ENCODE peak calls at places on chromosome 17, in ten cellular contexts. R is ovary, X is esophagus muscularis mucosa, B is A549, P is breast epithelium, L is fibroblast of lung, K is left ventricle myocardium inferior, W is neuronal stem cell, U is heart left ventricle, Q is Caco-2. D is an unnamed sample.

GRCh38 chr17:1179635-1180433 is at the start of gene ABR:
- DNase-seq in R (peak; percentile 81), X (no peak), B (no peak), P (no peak), L (no peak), K (peak; percentile 55), W (peak; percentile 67), U (peak; percentile 65), Q (peak; percentile 49), D (no peak)

GRCh38 chr17:35486920-35487727 is 38.6 kb upstream of the SLFN13 start:
- DNase-seq in R (peak; percentile 51), X (no peak), B (no peak), P (peak; percentile 36), L (peak; percentile 79), K (peak; percentile 41), W (no peak), U (peak; percentile 75), Q (no peak), D (no peak)

GRCh38 chr17:81859906-81860755 is at the start of gene P4HB:
- DNase-seq in R (no peak), X (no peak), B (no peak), P (no peak), L (no peak), K (no peak), W (no peak), U (peak; percentile 44), Q (peak; percentile 46), D (no peak)

GRCh38 chr17:45341389-45342158 is 24.8 kb upstream of the MAP3K14 start:
- DNase-seq in R (no peak), X (no peak), B (peak; percentile 94), P (no peak), L (peak; percentile 90), K (peak; percentile 81), W (peak; percentile 41), U (peak; percentile 82), Q (peak; percentile 65), D (peak; percentile 84)

GRCh38 chr17:21275047-21275578 is 9.4 kb upstream of the MAP2K3 start:
- DNase-seq in R (peak; percentile 29), X (no peak), B (no peak), P (no peak), L (no peak), K (no peak), W (no peak), U (no peak), Q (no peak), D (no peak)

GRCh38 chr17:72538921-72539352 is 418.1 kb downstream of the SOX9 start:
- DNase-seq in R (no peak), X (no peak), B (no peak), P (no peak), L (peak; percentile 17), K (no peak), W (no peak), U (no peak), Q (no peak), D (no peak)

GRCh38 chr17:44898768-44899073 is 524 bp downstream of the EFTUD2 start:
- DNase-seq in R (no peak), X (no peak), B (no peak), P (no peak), L (peak; percentile 46), K (no peak), W (no peak), U (no peak), Q (no peak), D (no peak)

GRCh38 chr17:81418710-81419332 is 23.6 kb downstream of the BAHCC1 start:
- DNase-seq in R (peak; percentile 46), X (no peak), B (peak; percentile 84), P (no peak), L (peak; percentile 51), K (no peak), W (no peak), U (no peak), Q (no peak), D (no peak)

GRCh38 chr17:38701504-38702165 is 3.4 kb upstream of the MLLT6 start:
- DNase-seq in R (peak; percentile 50), X (no peak), B (peak; percentile 55), P (peak; percentile 29), L (peak; percentile 26), K (no peak), W (peak; percentile 42), U (peak; percentile 40), Q (no peak), D (no peak)

GRCh38 chr17:37261286-37261685 is 114.5 kb upstream of the C17orf78 start:
- DNase-seq in R (no peak), X (no peak), B (no peak), P (no peak), L (peak; percentile 80), K (no peak), W (no peak), U (no peak), Q (no peak), D (no peak)

GRCh38 chr17:4479340-4479981 is 19.2 kb upstream of the SPNS2 start:
- DNase-seq in R (no peak), X (no peak), B (no peak), P (no peak), L (no peak), K (no peak), W (no peak), U (no peak), Q (no peak), D (no peak)

GRCh38 chr17:49290690-49291326 is 60.2 kb upstream of the PHOSPHO1 start:
- DNase-seq in R (no peak), X (no peak), B (peak; percentile 44), P (no peak), L (peak; percentile 10), K (no peak), W (no peak), U (no peak), Q (peak; percentile 61), D (no peak)

DNA sequence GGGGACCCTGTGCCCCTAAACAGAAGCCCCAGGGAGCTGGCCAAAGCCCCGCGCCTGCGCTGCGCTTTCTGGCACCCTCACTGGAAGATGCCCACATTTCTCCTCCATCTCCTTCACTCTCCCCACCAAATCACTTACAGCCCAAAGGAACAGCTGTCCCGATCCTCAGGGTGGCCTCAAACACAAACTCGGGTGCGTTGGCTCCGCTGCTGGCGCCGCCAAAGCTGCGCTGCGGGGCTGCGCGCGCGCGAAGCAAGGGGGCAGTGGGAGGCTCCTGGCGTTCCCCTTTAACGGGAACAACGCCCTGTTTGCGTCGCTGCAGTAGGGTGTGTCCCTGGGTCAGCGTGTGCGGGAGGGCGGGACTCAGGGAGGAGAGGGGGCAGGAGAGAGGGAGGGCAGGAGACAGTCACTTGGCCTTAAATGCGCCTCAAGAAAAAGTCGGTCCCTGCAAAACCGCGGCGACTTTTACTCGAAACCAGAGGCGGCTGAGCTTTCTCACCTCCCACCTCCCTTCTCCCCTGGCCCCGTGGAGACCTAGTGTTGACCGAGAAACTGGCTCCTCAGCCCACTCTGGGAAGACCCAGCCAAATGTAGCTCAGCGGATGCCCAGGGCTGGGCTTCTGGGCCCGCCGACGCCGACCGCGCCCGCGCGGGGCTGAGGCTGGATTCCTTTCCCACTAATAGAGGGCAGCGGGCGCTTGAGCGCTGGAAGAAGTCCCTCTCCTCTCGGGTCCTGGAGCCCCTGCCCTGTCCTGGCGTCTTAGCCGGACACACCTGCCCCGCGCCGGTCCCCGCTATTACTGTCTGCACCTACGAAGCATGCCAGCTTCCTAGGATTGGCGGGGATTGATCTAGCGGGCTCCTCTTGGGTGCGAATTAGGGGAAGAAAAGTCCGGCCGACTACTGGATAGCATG is 2.6 kb downstream of the PMP22 start:
- DNase-seq in R (peak; percentile 90), X (peak; percentile 98), B (peak; percentile 98), P (peak; percentile 80), L (peak; percentile 89), K (peak; percentile 92), W (peak; percentile 40), U (peak; percentile 96), Q (peak; percentile 11), D (no peak)
- H3K4me3 ChIP-seq in R (peak overlapping the region; percentile 71), X (peak overlapping the region; percentile 75), B (peak overlapping the region; percentile 70), P (peak overlapping the region; percentile 62), L (peak overlapping the region; percentile 93), K (peak overlapping the region; percentile 90), W (peak overlapping the region; percentile 71), U (peak overlapping the region; percentile 91), Q (peak overlapping the region; percentile 25), D (peak overlapping the region; percentile 24)

DNA sequence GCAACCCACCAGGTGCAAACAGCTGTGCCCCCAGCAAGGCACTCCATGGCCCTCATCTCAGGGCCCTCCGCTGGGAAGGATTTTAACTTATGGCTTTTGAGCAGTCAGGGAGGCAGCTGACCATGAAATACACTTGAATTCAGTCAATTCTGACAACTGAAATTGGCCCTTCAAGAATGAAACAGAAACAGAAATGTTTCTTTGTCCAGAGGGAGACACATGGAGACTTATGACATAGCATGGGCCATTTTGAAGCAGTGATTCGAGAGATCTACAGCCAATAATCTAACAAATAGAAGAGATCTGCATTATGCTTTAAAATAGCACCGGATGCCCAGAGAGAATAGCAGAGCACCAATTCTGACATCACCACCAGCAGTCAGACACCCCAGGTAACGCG is 7.5 kb downstream of the CACNG1 start:
- DNase-seq in R (no peak), X (no peak), B (no peak), P (no peak), L (no peak), K (no peak), W (no peak), U (no peak), Q (no peak), D (no peak)
- H3K4me1 ChIP-seq in R (no peaks in the 10 kb centered on the region), X (no peaks in the 10 kb centered on the region), B (no peaks in the 10 kb centered on the region), P (no peaks in the 10 kb centered on the region), L (no peaks in the 10 kb centered on the region), K (peaks cover 15% of the 10 kb centered on the region), W (peaks cover 3% of the 10 kb centered on the region), U (peaks cover 6% of the 10 kb centered on the region), Q (no peaks in the 10 kb centered on the region), D (no peaks in the 10 kb centered on the region)

GRCh38 chr17:64442550-64442971 is 6.4 kb upstream of the MILR1 start:
- DNase-seq in R (no peak), X (no peak), B (peak; percentile 55), P (no peak), L (no peak), K (no peak), W (no peak), U (no peak), Q (no peak), D (no peak)

GRCh38 chr17:64441772-64442549 is 7.0 kb upstream of the MILR1 start:
- DNase-seq in R (no peak), X (no peak), B (no peak), P (no peak), L (peak; percentile 40), K (peak; percentile 22), W (no peak), U (peak; percentile 45), Q (no peak), D (no peak)

GRCh38 chr17:64443086-64443760 is 5.7 kb upstream of the MILR1 start:
- DNase-seq in R (no peak), X (no peak), B (peak; percentile 81), P (no peak), L (no peak), K (no peak), W (no peak), U (no peak), Q (peak; percentile 45), D (no peak)

GRCh38 chr17:64437944-64438525 is 10.9 kb upstream of the MILR1 start:
- DNase-seq in R (no peak), X (no peak), B (peak; percentile 29), P (no peak), L (no peak), K (no peak), W (no peak), U (no peak), Q (no peak), D (no peak)
- H3K9me3 ChIP-seq in R (peaks cover 7% of the 10 kb centered on the region), X (peaks cover 13% of the 10 kb centered on the region), B (peaks cover 41% of the 10 kb centered on the region), P (peaks cover 16% of the 10 kb centered on the region), L (no peaks in the 10 kb centered on the region), K (peaks cover 26% of the 10 kb centered on the region), W (peaks cover 19% of the 10 kb centered on the region), U (peaks cover 31% of the 10 kb centered on the region), Q (peaks cover 29% of the 10 kb centered on the region), D (peaks cover 6% of the 10 kb centered on the region)

DNA sequence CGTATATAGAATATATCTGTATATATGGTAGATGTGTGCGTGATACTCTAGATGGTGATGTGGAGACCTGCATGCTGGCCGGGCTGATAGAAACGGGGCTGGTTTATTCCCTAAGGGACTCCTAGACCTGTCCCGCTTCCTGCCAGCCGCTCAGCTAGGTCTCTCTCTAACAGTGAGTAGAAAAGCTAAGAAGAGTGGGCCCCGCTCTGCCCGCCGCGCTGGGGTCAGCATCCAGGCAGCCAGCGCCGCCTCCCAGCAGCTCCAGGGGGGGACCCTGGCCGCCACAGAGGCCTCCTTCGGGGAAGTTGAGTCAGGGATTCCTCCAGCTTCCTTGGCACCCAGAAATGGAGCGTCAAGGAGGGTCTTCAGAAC is 9.4 kb downstream of the CYGB start:
- DNase-seq in R (peak; percentile 64), X (no peak), B (no peak), P (no peak), L (no peak), K (peak; percentile 35), W (no peak), U (no peak), Q (no peak), D (no peak)
- H3K4me3 ChIP-seq in R (no peak overlapping the region), X (peak overlapping the region; percentile 34), B (no peak overlapping the region), P (no peak overlapping the region), L (no peak overlapping the region), K (peak overlapping the region; percentile 54), W (no peak overlapping the region), U (peak overlapping the region; percentile 46), Q (no peak overlapping the region), D (no peak overlapping the region)

D was measured in iPS DF 6.9.